ENCODE peak calls at places on chromosomes 16 and 17, in nine cellular contexts. U, S, B, O, J, X, R, Y and H are unnamed samples.

GRCh38 chr17:42653179-42654124 is 5.6 kb upstream of the TUBG2 start:
- DNase-seq in U (peak), S (peak), B (no peak), O (no peak), J (peak), X (peak), R (no peak), Y (peak), H (no peak)

GRCh38 chr17:56808503-56808902 is 25.2 kb downstream of the C17orf67 start:
- DNase-seq in U (no peak), S (no peak), B (no peak), O (no peak), J (no peak), X (no peak), R (no peak), Y (no peak), H (no peak)

GRCh38 chr17:8041249-8041928 is 2.5 kb downstream of the ALOX15B start:
- DNase-seq in U (no peak), S (peak), B (peak), O (no peak), J (no peak), X (peak), R (peak), Y (peak), H (peak)

GRCh38 chr16:24538756-24539294 is 541 bp upstream of the RBBP6 start:
- DNase-seq in U (no peak), S (peak), B (no peak), O (no peak), J (no peak), X (no peak), R (no peak), Y (peak), H (no peak)

GRCh38 chr16:4273858-4274291 is 1.1 kb upstream of the TFAP4 start:
- DNase-seq in U (peak), S (no peak), B (no peak), O (peak), J (no peak), X (peak), R (no peak), Y (peak), H (peak)

GRCh38 chr16:17945080-17945601 is 391.4 kb downstream of the NPIPA8 start:
- DNase-seq in U (no peak), S (no peak), B (no peak), O (no peak), J (no peak), X (no peak), R (no peak), Y (no peak), H (no peak)

GRCh38 chr17:55777471-55777971 is 26.7 kb downstream of the PCTP start:
- DNase-seq in U (no peak), S (no peak), B (no peak), O (no peak), J (no peak), X (no peak), R (no peak), Y (no peak), H (no peak)

GRCh38 chr17:42849451-42850157 is 1.4 kb upstream of the AOC3 start:
- DNase-seq in U (peak), S (no peak), B (no peak), O (peak), J (no peak), X (peak), R (no peak), Y (no peak), H (no peak)

GRCh38 chr16:80924372-80924978 is 82.2 kb downstream of the CMC2 start:
- DNase-seq in U (peak), S (peak), B (peak), O (no peak), J (peak), X (peak), R (no peak), Y (peak), H (no peak)

GRCh38 chr17:72677714-72678390 is 414.6 kb downstream of the SLC39A11 start:
- DNase-seq in U (no peak), S (peak), B (no peak), O (no peak), J (no peak), X (no peak), R (peak), Y (peak), H (no peak)

GRCh38 chr17:78368854-78369495 is 9.1 kb upstream of the SOCS3 start:
- DNase-seq in U (no peak), S (no peak), B (no peak), O (no peak), J (no peak), X (no peak), R (no peak), Y (no peak), H (no peak)

GRCh38 chr16:77937473-77938195 is 84.7 kb upstream of the CLEC3A start:
- DNase-seq in U (no peak), S (no peak), B (no peak), O (no peak), J (no peak), X (no peak), R (no peak), Y (no peak), H (no peak)

GRCh38 chr16:87789437-87790277 is 23.9 kb upstream of the KLHDC4 start:
- DNase-seq in U (no peak), S (peak), B (no peak), O (no peak), J (no peak), X (no peak), R (peak), Y (peak), H (no peak)

GRCh38 chr17:80397686-80398085 is 17.3 kb upstream of the ENDOV start:
- DNase-seq in U (no peak), S (no peak), B (no peak), O (no peak), J (no peak), X (no peak), R (no peak), Y (no peak), H (no peak)

GRCh38 chr17:31549121-31549524 is 157.6 kb downstream of the RAB11FIP4 start:
- DNase-seq in U (no peak), S (no peak), B (no peak), O (no peak), J (no peak), X (no peak), R (no peak), Y (no peak), H (no peak)

GRCh38 chr17:7856081-7856791 is 1.1 kb downstream of the NAA38 start:
- DNase-seq in U (peak), S (no peak), B (no peak), O (peak), J (peak), X (no peak), R (no peak), Y (peak), H (peak)

GRCh38 chr17:55354010-55354409 is 67.6 kb downstream of the MMD start:
- DNase-seq in U (no peak), S (no peak), B (no peak), O (no peak), J (no peak), X (no peak), R (no peak), Y (no peak), H (no peak)

GRCh38 chr16:26672206-26672605 is 394.5 kb upstream of the C16orf82 start:
- DNase-seq in U (no peak), S (no peak), B (no peak), O (no peak), J (no peak), X (no peak), R (no peak), Y (no peak), H (no peak)

GRCh38 chr16:64545769-64546168 is 576.1 kb downstream of the CDH11 start:
- DNase-seq in U (no peak), S (no peak), B (no peak), O (no peak), J (no peak), X (no peak), R (no peak), Y (peak), H (no peak)

GRCh38 chr16:11630230-11631056 is 37.8 kb upstream of the SNN start:
- DNase-seq in U (no peak), S (no peak), B (no peak), O (no peak), J (no peak), X (no peak), R (no peak), Y (peak), H (no peak)

GRCh38 chr17:17725853-17726720 is 44.8 kb downstream of the RAI1 start:
- DNase-seq in U (no peak), S (no peak), B (no peak), O (peak), J (no peak), X (no peak), R (no peak), Y (no peak), H (no peak)

GRCh38 chr17:43003542-43004172 is 2.9 kb upstream of the IFI35 start:
- DNase-seq in U (no peak), S (no peak), B (no peak), O (no peak), J (peak), X (no peak), R (no peak), Y (peak), H (no peak)

GRCh38 chr16:9099131-9099625 is 7.7 kb downstream of the HAPSTR1 start:
- DNase-seq in U (no peak), S (peak), B (no peak), O (peak), J (no peak), X (no peak), R (no peak), Y (peak), H (peak)

GRCh38 chr17:65514082-65514481 is 47.4 kb downstream of the AXIN2 start:
- DNase-seq in U (no peak), S (peak), B (no peak), O (peak), J (no peak), X (no peak), R (no peak), Y (peak), H (no peak)

GRCh38 chr16:81710596-81710995 is 68.5 kb upstream of the PLCG2 start:
- DNase-seq in U (peak), S (no peak), B (no peak), O (peak), J (no peak), X (no peak), R (no peak), Y (no peak), H (no peak)

GRCh38 chr17:69853533-69854262 is 221.3 kb upstream of the KCNJ16 start:
- DNase-seq in U (no peak), S (no peak), B (no peak), O (no peak), J (no peak), X (no peak), R (no peak), Y (no peak), H (no peak)

GRCh38 chr17:27240086-27240801 is 53.7 kb upstream of the WSB1 start:
- DNase-seq in U (no peak), S (no peak), B (no peak), O (no peak), J (no peak), X (no peak), R (no peak), Y (no peak), H (no peak)

GRCh38 chr17:66526827-66527226 is 224.4 kb downstream of the PRKCA start:
- DNase-seq in U (no peak), S (no peak), B (no peak), O (no peak), J (no peak), X (no peak), R (no peak), Y (no peak), H (no peak)

GRCh38 chr16:68993885-68994284 is 111.6 kb upstream of the HAS3 start:
- DNase-seq in U (no peak), S (peak), B (no peak), O (no peak), J (no peak), X (no peak), R (peak), Y (peak), H (no peak)

GRCh38 chr16:81293909-81294802 is 20.6 kb upstream of the GAN start:
- DNase-seq in U (no peak), S (peak), B (no peak), O (no peak), J (no peak), X (no peak), R (no peak), Y (peak), H (no peak)

GRCh38 chr16:71851726-71852125 is 6.0 kb downstream of the ATXN1L start:
- DNase-seq in U (no peak), S (no peak), B (no peak), O (no peak), J (no peak), X (no peak), R (no peak), Y (no peak), H (no peak)

GRCh38 chr16:89373355-89374110 is 116.8 kb downstream of the ANKRD11 start:
- DNase-seq in U (no peak), S (peak), B (no peak), O (no peak), J (no peak), X (peak), R (no peak), Y (no peak), H (no peak)

GRCh38 chr16:47574091-47575054 is 113.2 kb downstream of the PHKB start:
- DNase-seq in U (no peak), S (peak), B (no peak), O (no peak), J (no peak), X (no peak), R (no peak), Y (peak), H (no peak)

DNA sequence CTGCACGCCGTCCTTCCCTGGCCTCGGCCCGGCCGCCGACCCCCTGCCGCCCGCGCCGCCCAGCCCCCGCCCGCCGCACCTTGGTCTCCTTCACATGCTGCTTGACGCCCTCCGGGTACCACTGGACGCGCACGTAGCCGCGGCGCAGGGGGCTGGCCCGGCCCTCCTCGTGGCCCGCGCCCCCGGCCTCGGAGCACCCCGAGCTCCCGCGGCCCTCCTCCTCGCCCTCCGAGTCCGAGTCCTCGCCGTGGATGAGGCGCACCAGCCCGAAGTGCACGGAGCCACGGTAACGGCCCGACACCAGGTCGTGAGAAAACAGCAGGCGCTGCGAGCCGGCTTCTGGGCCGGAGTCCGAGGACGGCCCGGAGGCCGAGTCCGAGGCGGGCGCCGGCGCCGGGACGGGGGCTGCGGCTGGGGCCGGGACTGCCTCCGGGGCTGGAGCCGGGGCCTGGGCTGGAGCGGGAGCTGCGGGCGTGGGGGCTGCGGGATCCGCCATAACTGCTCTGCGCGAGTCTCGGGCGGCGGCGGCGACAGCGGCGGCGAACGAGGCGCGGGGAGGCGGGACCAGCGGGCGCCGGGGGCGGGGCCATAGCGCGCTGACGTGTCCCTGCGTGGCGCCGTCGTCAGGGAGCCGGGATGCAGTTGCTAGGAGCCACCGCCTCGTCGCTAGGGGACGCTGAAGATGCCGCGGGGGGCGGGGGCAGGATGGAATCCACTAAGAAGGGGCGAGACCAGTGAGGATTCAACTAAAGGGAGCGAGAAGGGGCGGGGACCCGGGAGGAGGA is at the start of gene UBE2O:
- DNase-seq in U (peak), S (peak), B (peak), O (peak), J (peak), X (peak), R (no peak), Y (peak), H (peak)
- TF ChIP-seq CTCF in U (peak), S (peak), B (peak), O (peak), J (no peak), X (peak), R (peak), Y (peak), H (no peak)

DNA sequence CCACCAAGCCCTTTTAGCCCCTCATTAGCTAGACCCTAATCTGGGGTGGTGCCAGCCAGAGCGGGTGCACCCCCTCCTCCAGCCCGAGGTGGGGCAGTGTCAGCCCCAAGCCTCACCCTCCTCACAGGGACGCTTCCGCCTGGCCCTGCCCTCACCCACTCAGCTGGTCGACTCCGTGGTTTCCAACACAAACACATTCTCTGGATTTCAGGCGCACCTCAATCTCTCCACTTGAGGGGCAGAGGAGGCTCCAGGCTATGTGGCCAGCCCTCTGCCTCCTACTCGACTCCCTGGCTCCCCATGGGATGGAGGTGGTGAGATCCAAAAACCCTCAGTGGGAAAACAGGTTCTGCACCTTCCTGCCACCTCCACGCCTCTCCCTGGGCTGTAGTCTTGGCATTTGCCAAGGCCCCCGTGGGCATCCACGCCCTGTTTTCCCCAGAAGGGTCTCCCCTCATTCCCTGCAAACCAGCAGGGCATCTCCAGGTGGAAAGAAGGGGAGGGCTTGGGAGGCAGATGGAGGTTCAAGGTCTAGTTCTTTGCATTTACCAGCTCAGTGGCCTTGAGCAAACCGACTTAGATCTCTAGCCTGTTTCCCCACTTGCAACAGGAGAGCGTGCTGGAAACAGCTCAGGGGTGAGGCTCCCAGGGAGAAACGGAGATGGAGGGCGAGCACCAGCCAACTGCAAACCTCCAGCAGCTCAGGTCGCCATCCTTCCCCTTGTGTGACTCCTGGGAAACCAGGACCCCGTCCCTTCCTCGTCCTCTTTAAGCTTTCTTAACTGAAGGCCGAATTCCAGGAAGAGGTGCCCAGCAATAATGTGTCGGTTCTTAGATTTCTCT is 1.7 kb downstream of the EMP2 start:
- DNase-seq in U (peak), S (no peak), B (no peak), O (no peak), J (peak), X (no peak), R (no peak), Y (peak), H (no peak)
- H3K4me3 ChIP-seq in U (no peak), S (peak), B (no peak), O (no peak), J (peak), X (peak), R (no peak), Y (peak), H (no peak)

GRCh38 chr16:1456951-1457350 is 12.6 kb upstream of the CCDC154 start:
- DNase-seq in U (no peak), S (no peak), B (no peak), O (no peak), J (no peak), X (no peak), R (no peak), Y (no peak), H (no peak)
- TF ChIP-seq CTCF in U (no peak), S (no peak), B (no peak), O (no peak), J (no peak), X (no peak), R (no peak), Y (no peak), H (no peak)

DNA sequence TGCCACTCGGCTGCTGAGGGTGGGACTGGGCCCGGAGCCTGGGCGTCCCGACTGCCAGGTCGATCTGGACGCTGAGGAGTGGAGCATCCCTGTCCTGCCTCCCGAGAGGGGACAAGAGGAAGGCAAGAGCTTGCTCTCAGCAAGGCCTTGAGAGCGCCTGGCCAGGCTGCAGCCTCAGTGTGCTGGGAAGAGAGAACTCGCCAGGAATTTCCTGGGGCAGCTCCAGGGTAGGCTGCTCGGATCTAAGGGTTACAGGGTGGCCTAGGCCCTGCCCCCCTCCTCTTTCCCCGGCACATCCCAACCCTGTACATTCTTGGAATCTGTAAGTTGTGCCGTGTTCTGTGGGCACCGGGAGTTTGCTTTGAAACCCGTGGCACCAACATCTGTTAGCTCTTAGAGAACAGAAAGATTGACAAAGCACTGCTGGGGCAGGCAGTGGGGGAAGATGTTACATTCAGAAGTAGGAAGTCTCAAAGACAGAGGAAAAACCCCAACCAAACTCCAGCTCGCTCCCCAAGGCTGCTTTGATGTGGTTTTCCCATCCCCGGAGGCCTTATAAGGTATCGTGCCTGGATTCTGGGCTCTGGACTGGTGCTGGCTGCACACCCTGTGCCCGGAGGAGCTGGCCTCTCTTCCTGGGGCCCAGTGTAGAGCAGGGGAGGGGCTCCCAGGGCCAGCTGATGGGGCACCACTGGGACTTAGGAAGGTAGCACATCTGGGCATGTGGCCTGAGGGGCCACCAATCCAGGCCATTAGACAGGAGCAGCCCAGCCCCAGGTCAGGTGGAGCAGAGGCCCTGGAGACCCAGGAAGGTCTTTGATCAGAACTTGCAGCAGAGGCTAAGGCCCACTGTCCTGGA is 55.2 kb downstream of the NKD1 start:
- DNase-seq in U (no peak), S (peak), B (no peak), O (no peak), J (no peak), X (peak), R (no peak), Y (no peak), H (no peak)
- H3K4me3 ChIP-seq in U (no peak), S (no peak), B (no peak), O (no peak), J (no peak), X (no peak), R (no peak), Y (no peak), H (no peak)

GRCh38 chr17:61393550-61393903 is 6.1 kb upstream of the TBX2 start:
- DNase-seq in U (no peak), S (no peak), B (no peak), O (no peak), J (no peak), X (no peak), R (no peak), Y (peak), H (no peak)
- TF ChIP-seq CTCF in U (no peak), S (peak), B (peak), O (no peak), J (no peak), X (no peak), R (peak), Y (peak), H (no peak)

GRCh38 chr16:57939872-57940224 is 31.1 kb downstream of the CNGB1 start:
- DNase-seq in U (no peak), S (no peak), B (no peak), O (no peak), J (no peak), X (no peak), R (no peak), Y (no peak), H (no peak)
- H3K4me3 ChIP-seq in U (no peak), S (no peak), B (no peak), O (no peak), J (no peak), X (no peak), R (no peak), Y (no peak), H (no peak)

DNA sequence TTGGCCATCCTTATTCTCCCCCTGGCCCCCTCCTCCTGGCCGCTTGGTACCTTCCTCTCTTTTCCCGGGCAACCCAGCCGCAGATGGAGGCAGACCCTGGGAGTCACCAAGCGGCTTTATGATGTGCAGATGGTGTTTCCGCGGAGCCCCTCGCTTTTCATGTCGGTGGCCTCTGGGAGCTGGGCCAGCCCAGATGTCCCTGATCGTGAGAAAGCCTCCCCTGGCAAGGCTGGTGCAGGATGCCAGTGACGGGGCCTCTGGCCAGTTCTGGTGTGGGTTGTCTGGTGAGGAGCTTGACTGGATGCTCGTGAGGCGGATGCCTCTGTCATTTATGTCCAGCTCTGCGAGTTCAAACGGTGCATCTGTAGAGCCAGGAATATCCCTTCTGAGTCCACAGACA is 18.0 kb upstream of the BRD7 start:
- DNase-seq in U (no peak), S (no peak), B (no peak), O (no peak), J (no peak), X (no peak), R (no peak), Y (no peak), H (no peak)
- TF ChIP-seq CTCF in U (no peak), S (no peak), B (no peak), O (no peak), J (no peak), X (no peak), R (no peak), Y (no peak), H (no peak)